ENCODE peak calls at places on chromosomes 6 and 20, in seven cellular contexts. H is caudate nucleus; L is brain microvascular endothelial cell; P is NCI-H146; Z is ovary; N is foreskin fibroblast; C is activated T-helper 1 cell treated with anti-CD3 and anti-CD28 coated beads, Interleukin-2, amount 50 U/mL, for 16 hours. G is an unnamed sample.

GRCh38 chr6:89310929-89311328 is 4.2 kb downstream of the GABRR2 start:
- DNase-seq in P (no peak), L (no peak), N (peak), C (no peak), H (no peak), Z (no peak), G (no peak)

GRCh38 chr6:111585241-111585968 is 20.3 kb downstream of the TRAF3IP2 start:
- DNase-seq in N (peak), L (no peak), Z (no peak), P (no peak), C (no peak), H (no peak), G (no peak)

GRCh38 chr20:47652301-47652700 is 133.0 kb downstream of the SULF2 start:
- DNase-seq in N (no peak), H (no peak), L (no peak), P (no peak), Z (no peak), C (no peak), G (no peak)

GRCh38 chr6:23728707-23729106 is 397.3 kb upstream of the NRSN1 start:
- DNase-seq in Z (no peak), N (no peak), P (peak), H (no peak), C (no peak), L (no peak), G (no peak)

GRCh38 chr20:62764156-62764935 is 31.9 kb upstream of the MRGBP start:
- DNase-seq in N (no peak), C (no peak), H (no peak), P (no peak), L (no peak), Z (no peak), G (no peak)

GRCh38 chr6:93423542-93423941 is 4.2 kb upstream of the EPHA7 start:
- DNase-seq in C (no peak), H (no peak), L (peak), P (peak), N (no peak), Z (no peak), G (peak)

GRCh38 chr20:52684911-52685310 is 287.2 kb upstream of the TSHZ2 start:
- DNase-seq in H (no peak), N (no peak), C (no peak), L (no peak), Z (no peak), P (no peak), G (no peak)

GRCh38 chr20:63701329-63702035 is 5.0 kb downstream of the TNFRSF6B start:
- DNase-seq in C (no peak), P (no peak), H (no peak), L (no peak), Z (peak), N (no peak), G (no peak)

GRCh38 chr20:25470045-25470444 is 62.6 kb downstream of the GINS1 start:
- DNase-seq in H (no peak), Z (no peak), P (peak), N (peak), L (peak), C (no peak), G (peak)

GRCh38 chr6:41894366-41895299 is 542 bp downstream of the USP49 start:
- DNase-seq in L (no peak), H (no peak), P (peak), C (no peak), N (no peak), Z (no peak), G (no peak)

GRCh38 chr20:50546729-50547314 is 36.6 kb downstream of the PTPN1 start:
- DNase-seq in H (no peak), C (no peak), P (no peak), Z (no peak), L (no peak), N (no peak), G (no peak)

GRCh38 chr6:139984317-139984716 is 609.9 kb upstream of the CITED2 start:
- DNase-seq in L (no peak), P (no peak), N (no peak), Z (no peak), H (no peak), C (no peak), G (no peak)

GRCh38 chr6:141077355-141078333 is 1055.1 kb upstream of the GJE1 start:
- DNase-seq in C (no peak), H (no peak), Z (peak), P (peak), N (no peak), L (peak), G (no peak)

GRCh38 chr6:154996841-154997311 is 1.8 kb downstream of the TIAM2 start:
- DNase-seq in L (no peak), Z (no peak), N (no peak), H (no peak), P (no peak), C (no peak), G (no peak)

G was measured in HL-60.